ENCODE peak calls at places on chromosomes 7 and 10, in five cellular contexts. One of them, this sample, is unnamed.

GRCh38 chr7:75854233-75854632 is 24.6 kb upstream of the RHBDD2 start:
- DNase-seq in lung: no peak
- DNase-seq in fibroblast of lung: peak; percentile 70
- DNase-seq in heart right ventricle: no peak
- DNase-seq in Caco-2: no peak
- DNase-seq in this sample: no peak

GRCh38 chr7:137717811-137718271 is 128.9 kb downstream of the DGKI start:
- DNase-seq in heart right ventricle: no peak
- DNase-seq in fibroblast of lung: peak; percentile 89
- DNase-seq in Caco-2: no peak
- DNase-seq in lung: no peak
- DNase-seq in this sample: no peak

GRCh38 chr7:24869572-24869971 is 110.4 kb downstream of the OSBPL3 start:
- DNase-seq in lung: no peak
- DNase-seq in heart right ventricle: no peak
- DNase-seq in fibroblast of lung: peak; percentile 65
- DNase-seq in Caco-2: no peak
- DNase-seq in this sample: no peak

GRCh38 chr7:103687981-103688380 is 242.0 kb upstream of the SLC26A5 start:
- DNase-seq in Caco-2: no peak
- DNase-seq in fibroblast of lung: no peak
- DNase-seq in lung: no peak
- DNase-seq in heart right ventricle: no peak
- DNase-seq in this sample: no peak

GRCh38 chr10:109881481-109881880 is 41.8 kb downstream of the XPNPEP1 start:
- DNase-seq in fibroblast of lung: no peak
- DNase-seq in heart right ventricle: no peak
- DNase-seq in Caco-2: no peak
- DNase-seq in lung: no peak
- DNase-seq in this sample: no peak

GRCh38 chr7:151796871-151797270 is 80.0 kb downstream of the PRKAG2 start:
- DNase-seq in Caco-2: no peak
- DNase-seq in lung: no peak
- DNase-seq in fibroblast of lung: no peak
- DNase-seq in heart right ventricle: no peak
- DNase-seq in this sample: peak; percentile 49

GRCh38 chr10:79266092-79266491 is 81.2 kb upstream of the PPIF start:
- DNase-seq in fibroblast of lung: peak; percentile 33
- DNase-seq in Caco-2: no peak
- DNase-seq in lung: no peak
- DNase-seq in heart right ventricle: no peak
- DNase-seq in this sample: no peak

GRCh38 chr7:108459922-108460551 is 3.8 kb upstream of the NRCAM start:
- DNase-seq in lung: no peak
- DNase-seq in Caco-2: peak; percentile 68
- DNase-seq in heart right ventricle: no peak
- DNase-seq in fibroblast of lung: peak; percentile 29
- DNase-seq in this sample: peak; percentile 38

GRCh38 chr7:33743594-33743993 is 161.7 kb upstream of the BMPER start:
- DNase-seq in fibroblast of lung: peak; percentile 75
- DNase-seq in Caco-2: no peak
- DNase-seq in heart right ventricle: no peak
- DNase-seq in lung: no peak
- DNase-seq in this sample: no peak

GRCh38 chr7:129009437-129009836 is 45.5 kb downstream of the TNPO3 start:
- DNase-seq in lung: no peak
- DNase-seq in Caco-2: no peak
- DNase-seq in heart right ventricle: no peak
- DNase-seq in fibroblast of lung: no peak
- DNase-seq in this sample: no peak

GRCh38 chr10:72229261-72230251 is 13.5 kb upstream of the ASCC1 start:
- DNase-seq in lung: no peak
- DNase-seq in heart right ventricle: no peak
- DNase-seq in fibroblast of lung: no peak
- DNase-seq in Caco-2: no peak
- DNase-seq in this sample: no peak

GRCh38 chr7:29593458-29593857 is 29.8 kb downstream of the PRR15 start:
- DNase-seq in fibroblast of lung: no peak
- DNase-seq in Caco-2: no peak
- DNase-seq in heart right ventricle: no peak
- DNase-seq in lung: no peak
- DNase-seq in this sample: no peak

GRCh38 chr7:152512711-152513110 is 76.9 kb upstream of the KMT2C start:
- DNase-seq in lung: no peak
- DNase-seq in heart right ventricle: no peak
- DNase-seq in Caco-2: no peak
- DNase-seq in fibroblast of lung: no peak
- DNase-seq in this sample: peak; percentile 66

GRCh38 chr10:88236121-88236743 is 346.9 kb downstream of the RNLS start:
- DNase-seq in Caco-2: no peak
- DNase-seq in heart right ventricle: no peak
- DNase-seq in lung: no peak
- DNase-seq in fibroblast of lung: no peak
- DNase-seq in this sample: no peak

GRCh38 chr7:75045881-75046280 is 27.7 kb downstream of the RCC1L start:
- DNase-seq in fibroblast of lung: no peak
- DNase-seq in heart right ventricle: no peak
- DNase-seq in Caco-2: no peak
- DNase-seq in lung: no peak
- DNase-seq in this sample: no peak

GRCh38 chr7:41973331-41973730 is 263.7 kb downstream of the GLI3 start:
- DNase-seq in Caco-2: no peak
- DNase-seq in heart right ventricle: no peak
- DNase-seq in lung: no peak
- DNase-seq in fibroblast of lung: no peak
- DNase-seq in this sample: no peak

GRCh38 chr10:88315746-88316145 is 267.4 kb downstream of the RNLS start:
- DNase-seq in heart right ventricle: no peak
- DNase-seq in Caco-2: no peak
- DNase-seq in fibroblast of lung: no peak
- DNase-seq in lung: no peak
- DNase-seq in this sample: no peak

GRCh38 chr10:69742928-69743602 is 58.6 kb upstream of the COL13A1 start:
- DNase-seq in heart right ventricle: no peak
- DNase-seq in Caco-2: peak; percentile 57
- DNase-seq in fibroblast of lung: peak; percentile 10
- DNase-seq in lung: no peak
- DNase-seq in this sample: no peak

GRCh38 chr7:909358-910329 is 33.3 kb downstream of the GET4 start:
- DNase-seq in heart right ventricle: peak; percentile 68
- DNase-seq in fibroblast of lung: peak; percentile 36
- DNase-seq in Caco-2: no peak
- DNase-seq in lung: peak; percentile 70
- DNase-seq in this sample: no peak
- H3K4me3 ChIP-seq in heart right ventricle: no peak overlapping the region
- H3K4me3 ChIP-seq in fibroblast of lung: peak overlapping the region; percentile 25
- H3K4me3 ChIP-seq in Caco-2: no peak overlapping the region
- H3K4me3 ChIP-seq in lung: no peak overlapping the region
- H3K4me3 ChIP-seq in this sample: no peak overlapping the region

DNA sequence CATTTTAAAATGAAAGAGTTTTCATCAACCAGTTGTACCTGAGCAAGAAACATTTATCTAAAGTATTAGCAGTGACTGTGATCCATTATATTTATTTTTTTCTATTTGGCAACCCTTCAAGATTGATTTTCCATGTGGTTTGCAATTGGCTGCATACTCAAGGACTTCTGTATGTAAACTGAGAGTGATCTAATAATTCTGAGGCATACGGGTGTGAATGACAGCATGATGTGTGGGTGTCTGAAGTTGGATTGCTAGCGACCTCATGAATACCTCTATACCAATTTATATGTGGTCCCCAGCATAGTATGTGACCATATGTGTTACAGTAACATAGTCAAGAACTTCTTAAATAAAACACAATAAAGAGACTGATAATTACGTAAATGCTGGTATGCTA is 8.2 kb upstream of the MPP7 start:
- DNase-seq in fibroblast of lung: no peak
- DNase-seq in heart right ventricle: no peak
- DNase-seq in lung: no peak
- DNase-seq in Caco-2: no peak
- DNase-seq in this sample: no peak
- H3K4me1 ChIP-seq in fibroblast of lung: no peaks in the 10 kb centered on the region
- H3K4me1 ChIP-seq in heart right ventricle: no peaks in the 10 kb centered on the region
- H3K4me1 ChIP-seq in lung: peaks cover 2% of the 10 kb centered on the region
- H3K4me1 ChIP-seq in Caco-2: peaks cover under 1% of the 10 kb centered on the region
- H3K4me1 ChIP-seq in this sample: no peaks in the 10 kb centered on the region

DNA sequence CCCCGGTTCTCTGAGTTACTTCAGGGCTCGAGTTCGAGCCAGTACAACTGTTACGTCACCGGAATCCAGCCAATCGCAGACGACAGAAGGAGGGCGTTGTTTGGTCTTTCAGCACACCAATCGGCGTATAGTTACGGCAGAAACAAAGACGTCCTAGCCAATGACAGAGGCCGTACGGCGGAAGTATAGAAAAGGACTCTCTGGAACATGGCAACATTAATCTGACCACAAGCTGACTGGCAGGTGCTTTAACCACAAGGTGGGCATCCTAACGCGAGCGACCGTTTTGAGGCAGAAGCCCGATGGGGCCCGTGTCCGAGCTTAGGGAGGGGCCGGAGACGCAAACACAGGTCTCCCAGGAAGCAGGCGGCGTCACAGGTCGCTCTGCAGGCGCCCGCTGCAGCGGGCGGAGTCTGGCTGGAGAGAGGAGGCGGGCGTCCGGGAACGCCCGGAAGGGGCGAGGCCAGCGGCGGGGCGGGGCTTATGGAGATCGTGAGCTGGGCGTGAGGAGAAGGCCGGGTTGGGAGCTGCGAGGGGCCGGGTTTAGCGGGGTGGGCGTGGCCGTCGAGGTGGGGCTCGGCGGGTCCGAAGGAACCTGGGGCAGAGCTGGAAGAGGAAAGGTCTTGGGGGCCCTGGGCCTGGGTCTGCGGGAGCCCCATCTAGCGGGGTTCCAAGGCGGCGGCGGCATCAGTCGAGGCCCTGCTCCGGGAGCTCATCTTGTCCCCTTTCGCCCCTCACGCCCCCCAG is at the start of gene MOSPD3:
- DNase-seq in heart right ventricle: peak; percentile 99
- DNase-seq in lung: peak; percentile 100
- DNase-seq in Caco-2: peak; percentile 99
- DNase-seq in fibroblast of lung: peak; percentile 100
- DNase-seq in this sample: peak; percentile 99
- H3K4me3 ChIP-seq in heart right ventricle: peak within 1 kb of the TSS; percentile 89
- H3K4me3 ChIP-seq in lung: peak within 1 kb of the TSS; percentile 65
- H3K4me3 ChIP-seq in Caco-2: peak within 1 kb of the TSS; percentile 50
- H3K4me3 ChIP-seq in fibroblast of lung: peak within 1 kb of the TSS; percentile 88
- H3K4me3 ChIP-seq in this sample: peak within 1 kb of the TSS; percentile 74

GRCh38 chr10:114520453-114520852 is 116.2 kb upstream of the AFAP1L2 start:
- DNase-seq in fibroblast of lung: peak; percentile 86
- DNase-seq in heart right ventricle: no peak
- DNase-seq in Caco-2: peak; percentile 15
- DNase-seq in lung: no peak
- DNase-seq in this sample: no peak

GRCh38 chr10:114517681-114518250 is 113.5 kb upstream of the AFAP1L2 start:
- DNase-seq in heart right ventricle: no peak
- DNase-seq in fibroblast of lung: no peak
- DNase-seq in lung: no peak
- DNase-seq in Caco-2: no peak
- DNase-seq in this sample: no peak

GRCh38 chr10:114518401-114519305 is 114.4 kb upstream of the AFAP1L2 start:
- DNase-seq in heart right ventricle: no peak
- DNase-seq in Caco-2: no peak
- DNase-seq in fibroblast of lung: no peak
- DNase-seq in lung: no peak
- DNase-seq in this sample: peak; percentile 66

GRCh38 chr10:114519756-114520288 is 115.5 kb upstream of the AFAP1L2 start:
- DNase-seq in lung: no peak
- DNase-seq in Caco-2: no peak
- DNase-seq in heart right ventricle: no peak
- DNase-seq in fibroblast of lung: no peak
- DNase-seq in this sample: no peak

DNA sequence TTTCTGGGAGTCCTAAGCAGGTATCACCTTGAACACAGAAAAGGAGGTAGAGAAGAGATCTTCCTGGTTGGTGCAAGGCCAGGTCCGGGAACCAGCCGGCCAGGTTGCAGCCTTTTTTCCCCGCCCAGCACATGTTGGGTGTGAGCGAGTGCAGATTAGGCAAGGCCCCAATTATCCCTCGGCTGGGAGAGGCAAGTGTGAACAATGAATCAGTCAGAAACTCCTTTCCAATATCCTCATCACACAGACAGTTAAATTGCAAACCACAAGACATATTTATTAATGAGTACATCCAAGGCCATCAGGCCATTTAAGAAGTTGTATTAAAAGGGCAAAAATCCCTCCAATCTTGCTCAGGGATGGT is 115.0 kb upstream of the AFAP1L2 start:
- DNase-seq in fibroblast of lung: peak; percentile 42
- DNase-seq in Caco-2: no peak
- DNase-seq in heart right ventricle: no peak
- DNase-seq in lung: peak; percentile 68
- DNase-seq in this sample: peak; percentile 88
- H3K4me1 ChIP-seq in fibroblast of lung: peaks cover 5% of the 10 kb centered on the region
- H3K4me1 ChIP-seq in Caco-2: peaks cover 37% of the 10 kb centered on the region
- H3K4me1 ChIP-seq in heart right ventricle: peaks cover 81% of the 10 kb centered on the region
- H3K4me1 ChIP-seq in lung: peaks cover 5% of the 10 kb centered on the region
- H3K4me1 ChIP-seq in this sample: peaks cover 48% of the 10 kb centered on the region